ENCODE peak calls at places on chromosome 10, in nine cellular contexts. C, B, S, K, I, U, N, D and R are unnamed samples.

GRCh38 chr10:71475243-71475871 is 78.6 kb downstream of the CDH23 start:
- DNase-seq in D (no peak), K (no peak), U (no peak), B (peak), I (no peak), S (no peak), N (no peak), C (no peak), R (no peak)

GRCh38 chr10:93775330-93775729 is 17.6 kb downstream of the LGI1 start:
- DNase-seq in S (no peak), B (no peak), U (no peak), C (no peak), I (no peak), K (no peak), N (no peak), D (no peak), R (no peak)

GRCh38 chr10:86222336-86222650 is 144.3 kb downstream of the GRID1 start:
- DNase-seq in I (no peak), U (no peak), D (no peak), C (no peak), B (no peak), S (no peak), K (no peak), N (no peak), R (no peak)

GRCh38 chr10:117983961-117984360 is 62.8 kb downstream of the RAB11FIP2 start:
- DNase-seq in D (no peak), S (no peak), U (no peak), N (no peak), I (no peak), B (no peak), C (no peak), K (no peak), R (no peak)

GRCh38 chr10:130756651-130757050 is 554.9 kb downstream of the TCERG1L start:
- DNase-seq in B (no peak), D (no peak), U (no peak), C (no peak), K (no peak), I (peak), N (no peak), S (no peak), R (no peak)

GRCh38 chr10:119680668-119681070 is 29.5 kb downstream of the BAG3 start:
- DNase-seq in N (peak), D (no peak), I (no peak), U (peak), B (no peak), C (no peak), K (peak), S (no peak), R (no peak)

GRCh38 chr10:29798876-29799690 is 164.3 kb upstream of the SVIL start:
- DNase-seq in B (no peak), D (no peak), C (no peak), K (no peak), U (no peak), N (no peak), I (no peak), S (no peak), R (no peak)

GRCh38 chr10:120887482-120887881 is 36.3 kb downstream of the WDR11 start:
- DNase-seq in C (no peak), U (no peak), D (no peak), K (no peak), S (no peak), N (no peak), I (no peak), B (no peak), R (no peak)

GRCh38 chr10:30991647-30992011 is 40.0 kb downstream of the ZNF438 start:
- DNase-seq in D (no peak), S (no peak), N (no peak), I (no peak), C (no peak), U (no peak), B (no peak), K (no peak), R (no peak)

GRCh38 chr10:11276475-11276990 is 258.9 kb downstream of the CELF2 start:
- DNase-seq in S (no peak), N (no peak), U (no peak), I (no peak), B (no peak), K (no peak), D (no peak), C (no peak), R (no peak)

GRCh38 chr10:22053048-22053447 is 49.5 kb upstream of the DNAJC1 start:
- DNase-seq in C (no peak), B (peak), S (no peak), K (no peak), U (no peak), D (no peak), N (no peak), I (no peak), R (no peak)

GRCh38 chr10:102384606-102385429 is 10.7 kb upstream of the NFKB2 start:
- DNase-seq in K (peak), B (peak), C (no peak), I (no peak), D (no peak), N (no peak), U (no peak), S (no peak), R (no peak)

GRCh38 chr10:62687230-62687748 is 117.2 kb upstream of the ADO start:
- DNase-seq in I (no peak), N (peak), C (no peak), S (no peak), B (no peak), K (peak), U (no peak), D (no peak), R (no peak)

GRCh38 chr10:27558612-27559020 is 54.5 kb downstream of the RAB18 start:
- DNase-seq in D (peak), C (peak), B (peak), K (peak), I (no peak), N (peak), U (peak), S (no peak), R (peak)

GRCh38 chr10:89515031-89515841 is 20.2 kb downstream of the SLC16A12 start:
- DNase-seq in D (no peak), U (peak), I (no peak), C (no peak), S (no peak), B (no peak), K (peak), N (peak), R (no peak)

GRCh38 chr10:13201132-13201531 is 33.0 kb downstream of the UCMA start:
- DNase-seq in K (peak), B (no peak), D (no peak), U (no peak), I (no peak), N (peak), C (no peak), S (no peak), R (no peak)

GRCh38 chr10:70748801-70749573 is 36.2 kb downstream of the TBATA start:
- DNase-seq in K (no peak), I (no peak), N (no peak), D (no peak), S (no peak), C (no peak), B (no peak), U (no peak), R (no peak)

GRCh38 chr10:75395171-75395954 is 6.2 kb downstream of the ZNF503 start:
- DNase-seq in S (peak), I (peak), C (no peak), D (peak), B (peak), N (peak), U (no peak), K (peak), R (peak)

GRCh38 chr10:120688928-120689327 is 162.2 kb upstream of the WDR11 start:
- DNase-seq in C (no peak), B (no peak), K (no peak), I (no peak), D (no peak), U (no peak), N (peak), S (no peak), R (no peak)

GRCh38 chr10:108653466-108653865 is 1269.8 kb downstream of the XPNPEP1 start:
- DNase-seq in C (no peak), D (no peak), B (no peak), N (peak), U (no peak), S (no peak), K (no peak), I (no peak), R (no peak)

GRCh38 chr10:119446441-119447277 is 95.9 kb downstream of the RGS10 start:
- DNase-seq in B (no peak), I (no peak), C (no peak), U (no peak), D (no peak), K (no peak), N (no peak), S (no peak), R (no peak)

GRCh38 chr10:30840386-30841074 is 191.1 kb downstream of the ZNF438 start:
- DNase-seq in I (no peak), C (no peak), S (no peak), N (peak), B (no peak), K (peak), D (no peak), U (no peak), R (no peak)

GRCh38 chr10:132468651-132469050 is 68.9 kb upstream of the INPP5A start:
- DNase-seq in D (no peak), C (no peak), I (no peak), S (no peak), B (no peak), N (no peak), K (no peak), U (no peak), R (no peak)

GRCh38 chr10:132471125-132471451 is 66.5 kb upstream of the INPP5A start:
- DNase-seq in S (no peak), U (no peak), B (no peak), I (no peak), C (no peak), N (no peak), K (no peak), D (no peak), R (no peak)

GRCh38 chr10:132470306-132471124 is 67.1 kb upstream of the INPP5A start:
- DNase-seq in B (no peak), K (no peak), I (no peak), U (peak), C (no peak), S (no peak), D (no peak), N (peak), R (no peak)

GRCh38 chr10:132469197-132469942 is 68.2 kb upstream of the INPP5A start:
- DNase-seq in K (no peak), D (peak), U (no peak), C (no peak), S (no peak), I (no peak), B (no peak), N (peak), R (no peak)

GRCh38 chr10:132471484-132471883 is 66.1 kb upstream of the INPP5A start:
- DNase-seq in K (no peak), B (no peak), I (no peak), D (no peak), C (no peak), N (no peak), S (no peak), U (no peak), R (no peak)
- TF ChIP-seq CTCF in K (no peak), B (no peak), I (no peak), D (no peak), C (no peak), N (no peak), S (no peak), U (no peak), R (no peak)

GRCh38 chr10:44962870-44963738 is 3.5 kb downstream of the RASSF4 start:
- DNase-seq in B (no peak), I (peak), C (no peak), U (no peak), S (peak), N (no peak), D (peak), K (no peak), R (peak)
- TF ChIP-seq CTCF in B (no peak), I (no peak), C (no peak), U (peak), S (peak), N (peak), D (peak), K (peak), R (peak)

DNA sequence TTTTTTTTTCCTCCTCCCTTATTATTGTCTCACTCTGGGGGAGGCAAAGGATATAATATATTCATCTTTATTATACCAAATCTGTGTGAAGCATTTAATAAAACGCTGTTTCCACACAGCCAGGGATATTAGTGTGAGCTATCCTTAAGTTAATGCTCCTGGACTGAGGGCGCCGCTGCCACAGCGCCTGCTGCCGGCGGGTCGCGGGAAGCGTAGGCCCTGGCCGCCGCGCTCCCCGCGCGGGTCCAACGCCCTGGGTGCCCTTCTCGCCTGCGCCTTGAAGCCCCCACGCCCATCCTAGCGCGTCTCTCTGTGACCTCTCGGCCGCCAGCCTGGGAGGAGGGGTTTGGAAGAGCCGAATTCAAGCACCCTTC is 9.5 kb upstream of the LBX1 start:
- DNase-seq in C (no peak), I (no peak), U (no peak), B (no peak), S (no peak), K (no peak), D (peak), N (no peak), R (peak)
- TF ChIP-seq CTCF in C (no peak), I (no peak), U (peak), B (no peak), S (peak), K (peak), D (peak), N (peak), R (peak)

GRCh38 chr10:208616-209015 is 73.4 kb downstream of the ZMYND11 start:
- DNase-seq in B (no peak), I (no peak), N (no peak), D (no peak), C (no peak), U (no peak), S (no peak), K (no peak), R (no peak)

GRCh38 chr10:210297-210696 is 75.0 kb downstream of the ZMYND11 start:
- DNase-seq in K (no peak), I (no peak), S (no peak), C (no peak), B (no peak), N (no peak), D (no peak), U (no peak), R (no peak)

GRCh38 chr10:209357-209756 is 74.1 kb downstream of the ZMYND11 start:
- DNase-seq in K (peak), N (peak), B (no peak), I (no peak), S (no peak), U (no peak), D (no peak), C (no peak), R (no peak)
- TF ChIP-seq CTCF in K (peak), N (peak), B (peak), I (no peak), S (no peak), U (no peak), D (no peak), C (no peak), R (no peak)

DNA sequence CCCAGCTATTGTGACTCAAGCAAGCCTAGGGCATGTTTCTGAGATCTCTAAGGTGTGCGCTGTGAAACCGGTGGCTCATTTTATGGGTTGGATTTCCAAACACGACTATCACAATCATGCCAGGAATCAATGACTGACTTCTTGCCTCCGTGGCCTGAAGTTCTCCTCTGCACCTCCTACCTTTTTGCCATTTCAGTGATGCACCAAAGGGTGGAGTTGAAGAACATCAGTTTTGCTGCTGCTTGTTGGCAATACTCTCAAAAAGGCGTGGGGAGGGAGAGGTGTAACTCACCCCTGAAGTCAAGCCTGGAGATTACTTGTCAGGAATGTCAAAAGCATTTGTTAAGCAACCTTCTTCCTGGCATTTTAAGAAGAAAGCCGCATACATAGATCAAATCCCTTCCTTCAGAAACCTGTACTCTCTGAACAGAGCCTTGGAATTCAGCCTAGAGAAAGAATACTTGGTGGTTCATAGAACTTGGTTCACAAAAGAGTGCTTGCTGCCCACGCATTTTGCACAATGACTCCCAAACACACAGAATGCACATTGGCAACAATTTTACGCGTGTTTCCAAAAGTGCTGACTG is 41.0 kb downstream of the KIAA1217 start:
- DNase-seq in U (peak), C (no peak), D (no peak), S (no peak), N (peak), I (no peak), K (peak), B (no peak), R (no peak)
- TF ChIP-seq CTCF in U (no peak), C (no peak), D (no peak), S (no peak), N (no peak), I (no peak), K (no peak), B (no peak), R (no peak)

GRCh38 chr10:98255146-98255877 is 12.7 kb downstream of the LOXL4 start:
- DNase-seq in K (no peak), U (no peak), B (no peak), N (no peak), D (no peak), S (no peak), I (no peak), C (no peak), R (peak)
- TF ChIP-seq CTCF in K (no peak), U (no peak), B (no peak), N (no peak), D (no peak), S (no peak), I (no peak), C (no peak), R (no peak)

GRCh38 chr10:76675951-76676587 is 961.5 kb downstream of the KCNMA1 start:
- DNase-seq in B (no peak), S (no peak), C (no peak), U (peak), K (peak), D (no peak), I (peak), N (peak), R (no peak)
- TF ChIP-seq CTCF in B (no peak), S (no peak), C (no peak), U (peak), K (peak), D (no peak), I (no peak), N (no peak), R (no peak)

GRCh38 chr10:79282388-79282787 is 64.9 kb upstream of the PPIF start:
- DNase-seq in D (peak), U (no peak), B (no peak), K (no peak), S (no peak), C (no peak), I (no peak), N (no peak), R (no peak)
- TF ChIP-seq CTCF in D (no peak), U (no peak), B (no peak), K (no peak), S (no peak), C (no peak), I (no peak), N (no peak), R (no peak)

DNA sequence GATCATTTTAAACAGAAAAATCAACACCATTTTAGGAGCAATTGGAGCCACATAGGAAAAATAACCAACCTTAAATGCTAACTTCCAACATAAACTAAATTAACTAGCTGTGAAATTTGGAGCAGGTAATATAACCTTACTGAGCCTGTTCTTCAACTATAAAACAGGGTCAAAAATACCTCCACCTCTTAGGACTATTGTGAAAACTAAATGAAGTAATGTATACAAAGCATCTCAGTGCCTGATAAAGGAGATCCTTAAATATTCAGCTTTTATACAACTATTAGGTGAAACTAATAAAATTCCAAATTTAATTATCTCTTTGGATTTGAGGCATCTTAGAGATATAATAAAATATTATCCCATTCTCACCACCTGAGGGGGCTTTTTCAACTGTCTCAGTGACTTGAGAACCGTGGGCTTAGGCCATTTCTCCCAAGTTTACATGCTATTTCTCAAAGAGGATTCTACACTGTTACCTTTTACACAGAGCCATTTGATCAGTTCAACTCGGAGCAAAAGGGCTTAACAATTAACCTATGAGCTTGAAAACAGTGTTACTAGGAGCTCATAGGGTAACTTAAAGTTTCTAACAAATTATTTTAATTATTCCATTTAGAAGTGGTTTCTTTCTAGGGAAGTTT is 165.0 kb upstream of the ASAH2 start:
- DNase-seq in N (no peak), K (peak), D (no peak), S (no peak), U (no peak), C (no peak), B (no peak), I (no peak), R (no peak)
- TF ChIP-seq CTCF in N (no peak), K (no peak), D (no peak), S (no peak), U (peak), C (no peak), B (no peak), I (no peak), R (peak)